ENCODE peak calls at places on chromosomes 16 and 17, in ten cellular contexts. X is NCI-H2081, O is NCI-H748 treated with DMSO at 0.1 percent for 48 hours, E is non-pigmented ciliary epithelial cell, G is EL, Y is sigmoid colon, N is nephron progenitor cell, M is SW 1271, J is AG10803, L is cardiac fibroblast. R is an unnamed sample.

GRCh38 chr16:72112906-72113615 is 19.4 kb downstream of the DHX38 start:
- DNase-seq in X (no peak), O (no peak), E (no peak), G (no peak), Y (no peak), N (no peak), M (no peak), J (no peak), L (no peak), R (no peak)

GRCh38 chr17:7363311-7363710 is 8.4 kb downstream of the TMEM95 start:
- DNase-seq in X (no peak), O (no peak), E (no peak), G (peak), Y (no peak), N (no peak), M (no peak), J (peak), L (no peak), R (peak)

GRCh38 chr17:50556803-50557202 is 3.7 kb upstream of the CACNA1G start:
- DNase-seq in X (peak), O (no peak), E (no peak), G (no peak), Y (no peak), N (no peak), M (no peak), J (no peak), L (no peak), R (no peak)

GRCh38 chr17:11240841-11241610 is at the start of gene SHISA6:
- DNase-seq in X (no peak), O (no peak), E (no peak), G (no peak), Y (no peak), N (peak), M (no peak), J (no peak), L (no peak), R (no peak)

GRCh38 chr16:78421244-78421661 is 321.8 kb downstream of the WWOX start:
- DNase-seq in X (no peak), O (no peak), E (no peak), G (no peak), Y (no peak), N (no peak), M (no peak), J (no peak), L (no peak), R (no peak)

GRCh38 chr17:4040784-4041183 is 76.5 kb upstream of the ATP2A3 start:
- DNase-seq in X (peak), O (no peak), E (no peak), G (no peak), Y (no peak), N (no peak), M (no peak), J (no peak), L (no peak), R (no peak)

GRCh38 chr16:80997139-80997798 is 9.4 kb downstream of the CMC2 start:
- DNase-seq in X (no peak), O (no peak), E (no peak), G (peak), Y (no peak), N (no peak), M (no peak), J (peak), L (peak), R (peak)

GRCh38 chr17:61582593-61582992 is 8.4 kb downstream of the NACA2 start:
- DNase-seq in X (no peak), O (no peak), E (no peak), G (no peak), Y (no peak), N (no peak), M (no peak), J (no peak), L (no peak), R (no peak)